ENCODE peak calls at places on chromosome X, in nine cellular contexts. E, H, Y, K, I, Z, T, Q and X are unnamed samples.
A peak's percentile ranks its signal among the peaks of the same experiment; 100 is the strongest.

GRCh38 chrX:70455366-70456202 is 10.9 kb downstream of the DLG3 start:
- DNase-seq in E (no peak), H (no peak), Y (no peak), K (no peak), I (no peak), Z (no peak), T (no peak), Q (no peak), X (peak; percentile 18)

GRCh38 chrX:39418132-39418935 is 617.1 kb downstream of the MID1IP1 start:
- DNase-seq in E (no peak), H (no peak), Y (no peak), K (no peak), I (no peak), Z (no peak), T (no peak), Q (peak; percentile 16), X (no peak)

GRCh38 chrX:116277391-116277790 is 106.8 kb downstream of the AGTR2 start:
- DNase-seq in E (no peak), H (no peak), Y (no peak), K (no peak), I (no peak), Z (no peak), T (no peak), Q (no peak), X (no peak)

GRCh38 chrX:116230136-116230886 is 59.8 kb downstream of the AGTR2 start:
- DNase-seq in E (no peak), H (no peak), Y (no peak), K (no peak), I (no peak), Z (no peak), T (no peak), Q (no peak), X (no peak)

GRCh38 chrX:105314468-105314867 is 94.0 kb upstream of the TEX13A start:
- DNase-seq in E (no peak), H (no peak), Y (no peak), K (no peak), I (no peak), Z (no peak), T (no peak), Q (peak; percentile 45), X (no peak)

GRCh38 chrX:154373340-154374306 is 811 bp downstream of the FLNA start:
- DNase-seq in E (no peak), H (peak; percentile 77), Y (peak; percentile 73), K (no peak), I (peak; percentile 76), Z (no peak), T (peak; percentile 57), Q (peak; percentile 76), X (no peak)

GRCh38 chrX:37348237-37349130 is 680 bp upstream of the PRRG1 start:
- DNase-seq in E (no peak), H (no peak), Y (no peak), K (no peak), I (peak; percentile 16), Z (no peak), T (no peak), Q (peak; percentile 41), X (no peak)

GRCh38 chrX:52346462-52347165 is 22.2 kb upstream of the XAGE2 start:
- DNase-seq in E (no peak), H (no peak), Y (no peak), K (no peak), I (peak; percentile 49), Z (no peak), T (no peak), Q (peak; percentile 4), X (no peak)

GRCh38 chrX:152821145-152821765 is 9.3 kb downstream of the CETN2 start:
- DNase-seq in E (peak; percentile 25), H (no peak), Y (no peak), K (no peak), I (peak; percentile 64), Z (no peak), T (peak; percentile 70), Q (peak; percentile 11), X (no peak)

DNA sequence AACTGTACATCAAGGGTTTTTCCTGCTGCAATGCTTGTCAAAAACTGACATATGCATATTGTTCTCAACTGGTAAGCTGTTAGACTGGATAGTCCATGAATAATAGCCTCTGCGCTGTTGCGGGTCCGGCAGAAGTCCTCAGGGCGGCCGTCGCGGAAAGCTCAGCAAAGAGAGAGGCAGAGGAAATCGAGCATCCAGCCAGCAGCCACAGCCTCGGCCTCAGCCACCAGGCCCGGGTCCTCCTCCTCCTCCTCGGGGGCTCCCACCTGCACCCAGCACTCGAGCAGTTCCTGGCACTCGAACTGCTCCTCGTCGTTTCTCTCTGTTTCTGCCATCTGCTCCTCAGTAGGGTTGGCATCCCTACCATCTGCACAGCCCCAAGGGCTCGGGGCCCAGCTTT is 53.7 kb downstream of the UPRT start:
- DNase-seq in E (no peak), H (no peak), Y (no peak), K (no peak), I (no peak), Z (no peak), T (no peak), Q (no peak), X (no peak)
- H3K9me3 ChIP-seq in E (no peaks in the 10 kb centered on the region), H (peaks cover 23% of the 10 kb centered on the region), Y (no peaks in the 10 kb centered on the region), K (no peaks in the 10 kb centered on the region), I (no peaks in the 10 kb centered on the region), Z (peaks cover 17% of the 10 kb centered on the region), T (peaks cover 3% of the 10 kb centered on the region), Q (no peaks in the 10 kb centered on the region), X (peaks cover 5% of the 10 kb centered on the region)

DNA sequence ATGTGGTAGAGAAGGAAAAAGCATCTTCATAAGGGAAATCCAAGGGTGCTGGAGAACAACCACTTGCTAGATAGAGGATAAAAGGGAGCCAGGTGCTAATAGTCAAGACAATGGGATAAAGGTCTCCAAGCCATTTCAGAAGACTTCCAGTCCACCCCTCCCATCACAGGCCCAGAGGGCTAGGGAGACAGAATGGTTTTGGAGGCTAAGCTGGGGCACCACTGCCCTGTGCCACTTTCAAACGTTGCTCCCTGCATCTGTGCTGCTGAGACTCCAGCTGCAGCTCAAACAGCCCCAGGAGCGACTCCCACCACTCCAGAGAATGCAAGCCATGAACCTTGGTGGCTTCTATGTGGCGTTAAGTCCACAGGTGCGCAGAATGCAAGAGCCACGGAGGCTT is 38.4 kb upstream of the HUWE1 start:
- DNase-seq in E (no peak), H (no peak), Y (no peak), K (no peak), I (no peak), Z (no peak), T (no peak), Q (no peak), X (no peak)
- H3K27ac ChIP-seq in E (no peak overlapping the region), H (no peak overlapping the region), Y (no peak overlapping the region), K (no peak overlapping the region), I (no peak overlapping the region), Z (no peak overlapping the region), T (no peak overlapping the region), Q (no peak overlapping the region), X (no peak overlapping the region)

DNA sequence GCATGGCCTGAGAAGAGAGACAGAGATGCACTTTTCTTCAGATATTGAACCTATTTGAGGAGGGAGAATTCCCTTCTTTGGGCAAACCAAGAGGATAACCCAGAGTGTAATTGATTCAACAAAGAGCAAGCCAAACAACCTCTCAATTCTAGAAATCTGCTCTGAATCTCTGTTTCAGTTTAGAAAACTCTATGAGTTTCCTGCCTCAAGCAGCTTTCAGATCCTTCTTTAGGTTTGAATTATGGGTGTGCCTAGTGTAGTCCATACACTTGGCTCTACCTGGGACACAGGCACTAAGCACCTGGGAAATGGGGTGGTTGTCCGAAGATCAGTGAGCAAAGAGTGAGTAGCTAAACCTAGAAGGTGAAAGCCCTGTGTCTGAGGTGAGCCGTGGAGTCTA is 52.0 kb upstream of the MTMR8 start:
- DNase-seq in E (no peak), H (no peak), Y (no peak), K (no peak), I (no peak), Z (no peak), T (no peak), Q (no peak), X (no peak)
- H3K9me3 ChIP-seq in E (no peaks in the 10 kb centered on the region), H (peaks cover 7% of the 10 kb centered on the region), Y (no peaks in the 10 kb centered on the region), K (no peaks in the 10 kb centered on the region), I (no peaks in the 10 kb centered on the region), Z (no peaks in the 10 kb centered on the region), T (no peaks in the 10 kb centered on the region), Q (no peaks in the 10 kb centered on the region), X (no peaks in the 10 kb centered on the region)

GRCh38 chrX:77505227-77505626 is 58.0 kb downstream of the FGF16 start:
- DNase-seq in E (peak; percentile 11), H (no peak), Y (no peak), K (no peak), I (peak; percentile 49), Z (no peak), T (no peak), Q (peak; percentile 46), X (peak; percentile 4)
- H3K27ac ChIP-seq in E (no peak overlapping the region), H (no peak overlapping the region), Y (no peak overlapping the region), K (no peak overlapping the region), I (no peak overlapping the region), Z (no peak overlapping the region), T (no peak overlapping the region), Q (no peak overlapping the region), X (peak overlapping the region; percentile 5)

GRCh38 chrX:86148594-86148993 is 343 bp downstream of the DACH2 start:
- DNase-seq in E (no peak), H (no peak), Y (no peak), K (no peak), I (no peak), Z (no peak), T (no peak), Q (no peak), X (no peak)

GRCh38 chrX:86148024-86148511 is at the start of gene DACH2:
- DNase-seq in E (no peak), H (peak; percentile 66), Y (peak; percentile 48), K (peak; percentile 13), I (peak; percentile 49), Z (peak; percentile 40), T (no peak), Q (peak; percentile 45), X (peak; percentile 42)

GRCh38 chrX:86154586-86154985 is 6.3 kb downstream of the DACH2 start:
- DNase-seq in E (no peak), H (no peak), Y (no peak), K (no peak), I (no peak), Z (no peak), T (no peak), Q (no peak), X (no peak)

GRCh38 chrX:86146102-86146501 is 2.1 kb upstream of the DACH2 start:
- DNase-seq in E (no peak), H (no peak), Y (no peak), K (no peak), I (no peak), Z (no peak), T (no peak), Q (no peak), X (no peak)

GRCh38 chrX:86149089-86149488 is 838 bp downstream of the DACH2 start:
- DNase-seq in E (no peak), H (no peak), Y (no peak), K (no peak), I (no peak), Z (no peak), T (no peak), Q (no peak), X (no peak)
- H3K9me3 ChIP-seq in E (no peaks in the 10 kb centered on the region), H (no peaks in the 10 kb centered on the region), Y (no peaks in the 10 kb centered on the region), K (no peaks in the 10 kb centered on the region), I (no peaks in the 10 kb centered on the region), Z (no peaks in the 10 kb centered on the region), T (no peaks in the 10 kb centered on the region), Q (no peaks in the 10 kb centered on the region), X (no peaks in the 10 kb centered on the region)